ENCODE peak calls at places on chromosomes 6 and 20, in eight cellular contexts. R is AG08395; M is stimulated activated CD8-positive, alpha-beta memory T cell treated with anti-CD3 and anti-CD28 coated beads, Interleukin-4, amount 100 ng/mL, for 4 hours; D is effector CD4-positive, alpha-beta T cell; L is fibroblast of pulmonary artery; Q is activated CD8-positive, alpha-beta memory T cell treated with anti-CD3 and anti-CD28 coated beads for 4 hours; C is lung microvascular endothelial cell; Z is choroid plexus epithelial cell. S is an unnamed sample.

GRCh38 chr6:39295538-39295937 is 18.7 kb downstream of the KCNK17 start:
- DNase-seq in R (no peak), M (no peak), D (no peak), L (no peak), Q (no peak), C (no peak), Z (no peak), S (no peak)

GRCh38 chr6:47303383-47303782 is 6.3 kb downstream of the TNFRSF21 start:
- DNase-seq in R (no peak), M (no peak), D (no peak), L (no peak), Q (no peak), C (no peak), Z (no peak), S (no peak)

GRCh38 chr6:16929814-16930213 is 168.6 kb upstream of the ATXN1 start:
- DNase-seq in R (peak), M (no peak), D (no peak), L (peak), Q (no peak), C (no peak), Z (peak), S (no peak)

GRCh38 chr6:34671362-34671761 is 25.2 kb downstream of the ILRUN start:
- DNase-seq in R (peak), M (no peak), D (no peak), L (peak), Q (no peak), C (no peak), Z (peak), S (no peak)

GRCh38 chr6:33722103-33722646 is 10.7 kb upstream of the UQCC2 start:
- DNase-seq in R (no peak), M (no peak), D (no peak), L (no peak), Q (no peak), C (no peak), Z (no peak), S (no peak)

GRCh38 chr20:58788896-58789295 is 61.8 kb downstream of the GNAS-AS1 start:
- DNase-seq in R (no peak), M (no peak), D (no peak), L (no peak), Q (no peak), C (no peak), Z (no peak), S (no peak)

GRCh38 chr6:78830810-78831209 is 36.5 kb upstream of the IRAK1BP1 start:
- DNase-seq in R (no peak), M (no peak), D (no peak), L (no peak), Q (no peak), C (no peak), Z (no peak), S (no peak)

GRCh38 chr6:89145461-89145961 is 344 bp upstream of the PM20D2 start:
- DNase-seq in R (no peak), M (no peak), D (peak), L (peak), Q (no peak), C (peak), Z (peak), S (no peak)

GRCh38 chr20:49594143-49594928 is 26.4 kb upstream of the PTGIS start:
- DNase-seq in R (peak), M (peak), D (no peak), L (peak), Q (no peak), C (no peak), Z (peak), S (peak)

GRCh38 chr20:1296922-1297321 is 30.8 kb downstream of the SNPH start:
- DNase-seq in R (no peak), M (no peak), D (no peak), L (no peak), Q (no peak), C (no peak), Z (no peak), S (no peak)

GRCh38 chr6:135418040-135418439 is 79.5 kb downstream of the AHI1 start:
- DNase-seq in R (no peak), M (no peak), D (no peak), L (no peak), Q (no peak), C (no peak), Z (no peak), S (no peak)

GRCh38 chr6:116120430-116120829 is 5.5 kb downstream of the COL10A1 start:
- DNase-seq in R (no peak), M (no peak), D (no peak), L (no peak), Q (no peak), C (no peak), Z (no peak), S (no peak)

GRCh38 chr20:25309395-25310267 is 61.7 kb downstream of the PYGB start:
- DNase-seq in R (peak), M (no peak), D (no peak), L (peak), Q (no peak), C (peak), Z (peak), S (peak)

GRCh38 chr6:161396539-161396938 is 122.7 kb upstream of the AGPAT4 start:
- DNase-seq in R (no peak), M (no peak), D (no peak), L (no peak), Q (no peak), C (no peak), Z (no peak), S (no peak)

GRCh38 chr6:403659-404655 is 12.4 kb downstream of the IRF4 start:
- DNase-seq in R (no peak), M (no peak), D (no peak), L (no peak), Q (no peak), C (no peak), Z (no peak), S (no peak)

GRCh38 chr20:25315418-25316210 is 67.7 kb downstream of the PYGB start:
- DNase-seq in R (peak), M (no peak), D (no peak), L (peak), Q (no peak), C (no peak), Z (peak), S (no peak)

GRCh38 chr6:89350281-89351037 is 2.1 kb downstream of the UBE2J1 start:
- DNase-seq in R (no peak), M (no peak), D (no peak), L (peak), Q (no peak), C (peak), Z (peak), S (no peak)

GRCh38 chr20:51327251-51327841 is 215.2 kb downstream of the NFATC2 start:
- DNase-seq in R (peak), M (no peak), D (no peak), L (peak), Q (no peak), C (peak), Z (peak), S (no peak)

GRCh38 chr6:119340766-119341487 is 8.6 kb downstream of the MAN1A1 start:
- DNase-seq in R (no peak), M (no peak), D (no peak), L (no peak), Q (no peak), C (no peak), Z (peak), S (no peak)

GRCh38 chr6:124928831-124929230 is 33.4 kb upstream of the RNF217 start:
- DNase-seq in R (no peak), M (no peak), D (no peak), L (no peak), Q (no peak), C (no peak), Z (no peak), S (no peak)

GRCh38 chr6:85642774-85643529 is at the start of gene SYNCRIP:
- DNase-seq in R (peak), M (peak), D (peak), L (peak), Q (peak), C (peak), Z (peak), S (peak)

GRCh38 chr20:63701329-63702035 is 5.0 kb downstream of the TNFRSF6B start:
- DNase-seq in R (no peak), M (no peak), D (no peak), L (no peak), Q (no peak), C (no peak), Z (no peak), S (peak)

GRCh38 chr6:168584251-168584650 is 143.3 kb downstream of the SMOC2 start:
- DNase-seq in R (no peak), M (no peak), D (no peak), L (no peak), Q (no peak), C (no peak), Z (no peak), S (no peak)

GRCh38 chr6:11381801-11382513 is 149.5 kb upstream of the NEDD9 start:
- DNase-seq in R (no peak), M (peak), D (peak), L (no peak), Q (peak), C (peak), Z (no peak), S (peak)

GRCh38 chr6:115821798-115822197 is 238.9 kb downstream of the FRK start:
- DNase-seq in R (no peak), M (no peak), D (no peak), L (no peak), Q (no peak), C (no peak), Z (no peak), S (no peak)

GRCh38 chr6:95352064-95352463 is 225.3 kb upstream of the MANEA start:
- DNase-seq in R (no peak), M (no peak), D (no peak), L (no peak), Q (no peak), C (no peak), Z (peak), S (no peak)

GRCh38 chr6:138550346-138550767 is 51.1 kb upstream of the NHSL1 start:
- DNase-seq in R (no peak), M (no peak), D (no peak), L (no peak), Q (no peak), C (no peak), Z (no peak), S (no peak)

S was measured in activated naive CD8-positive, alpha-beta T cell treated with anti-CD3 and anti-CD28 coated beads, Interleukin-2, amount 10 ng/mL, durations not matched to agents 7 days and 5 days.